ENCODE peak calls at places on chromosomes 7 and 10, in ten cellular contexts. One of them, this sample, is unnamed.

GRCh38 chr10:103636492-103636891 is 143.0 kb downstream of the NEURL1 start:
- DNase-seq in BJ: no peak
- DNase-seq in CD8-positive, alpha-beta T cell: no peak
- DNase-seq in CD8-positive, alpha-beta memory T cell: no peak
- DNase-seq in fibroblast of mammary gland: no peak
- DNase-seq in fibroblast of pulmonary artery: no peak
- DNase-seq in GM06990: no peak
- DNase-seq in psoas muscle: no peak
- DNase-seq in IMR-90: no peak
- DNase-seq in neural progenitor cell: peak; percentile 95
- DNase-seq in this sample: no peak

GRCh38 chr10:13257621-13258150 is 23.5 kb upstream of the UCMA start:
- DNase-seq in BJ: no peak
- DNase-seq in CD8-positive, alpha-beta T cell: no peak
- DNase-seq in CD8-positive, alpha-beta memory T cell: no peak
- DNase-seq in fibroblast of mammary gland: no peak
- DNase-seq in fibroblast of pulmonary artery: no peak
- DNase-seq in GM06990: no peak
- DNase-seq in psoas muscle: no peak
- DNase-seq in IMR-90: no peak
- DNase-seq in neural progenitor cell: no peak
- DNase-seq in this sample: no peak

GRCh38 chr10:51117053-51117660 is 42.9 kb downstream of the PRKG1 start:
- DNase-seq in BJ: no peak
- DNase-seq in CD8-positive, alpha-beta T cell: no peak
- DNase-seq in CD8-positive, alpha-beta memory T cell: no peak
- DNase-seq in fibroblast of mammary gland: peak; percentile 49
- DNase-seq in fibroblast of pulmonary artery: peak; percentile 28
- DNase-seq in GM06990: no peak
- DNase-seq in psoas muscle: no peak
- DNase-seq in IMR-90: peak; percentile 13
- DNase-seq in neural progenitor cell: no peak
- DNase-seq in this sample: no peak

GRCh38 chr10:50382576-50383023 is 131.3 kb upstream of the ASAH2 start:
- DNase-seq in BJ: no peak
- DNase-seq in CD8-positive, alpha-beta T cell: no peak
- DNase-seq in CD8-positive, alpha-beta memory T cell: no peak
- DNase-seq in fibroblast of mammary gland: peak; percentile 51
- DNase-seq in fibroblast of pulmonary artery: peak; percentile 13
- DNase-seq in GM06990: no peak
- DNase-seq in psoas muscle: no peak
- DNase-seq in IMR-90: no peak
- DNase-seq in neural progenitor cell: no peak
- DNase-seq in this sample: no peak

GRCh38 chr10:85983051-85983450 is 383.5 kb downstream of the GRID1 start:
- DNase-seq in BJ: no peak
- DNase-seq in CD8-positive, alpha-beta T cell: no peak
- DNase-seq in CD8-positive, alpha-beta memory T cell: no peak
- DNase-seq in fibroblast of mammary gland: no peak
- DNase-seq in fibroblast of pulmonary artery: no peak
- DNase-seq in GM06990: no peak
- DNase-seq in psoas muscle: no peak
- DNase-seq in IMR-90: no peak
- DNase-seq in neural progenitor cell: no peak
- DNase-seq in this sample: no peak

GRCh38 chr7:78510580-78511188 is 712.1 kb downstream of the PHTF2 start:
- DNase-seq in BJ: no peak
- DNase-seq in CD8-positive, alpha-beta T cell: no peak
- DNase-seq in CD8-positive, alpha-beta memory T cell: no peak
- DNase-seq in fibroblast of mammary gland: peak; percentile 52
- DNase-seq in fibroblast of pulmonary artery: peak; percentile 53
- DNase-seq in GM06990: no peak
- DNase-seq in psoas muscle: no peak
- DNase-seq in IMR-90: peak; percentile 67
- DNase-seq in neural progenitor cell: peak; percentile 62
- DNase-seq in this sample: no peak

GRCh38 chr7:116499168-116500070 is at the start of gene CAV2:
- DNase-seq in BJ: no peak
- DNase-seq in CD8-positive, alpha-beta T cell: no peak
- DNase-seq in CD8-positive, alpha-beta memory T cell: no peak
- DNase-seq in fibroblast of mammary gland: peak; percentile 31
- DNase-seq in fibroblast of pulmonary artery: peak; percentile 53
- DNase-seq in GM06990: peak; percentile 19
- DNase-seq in psoas muscle: peak; percentile 77
- DNase-seq in IMR-90: peak; percentile 48
- DNase-seq in neural progenitor cell: peak; percentile 75
- DNase-seq in this sample: no peak

GRCh38 chr10:14653271-14654161 is 121.2 kb downstream of the FAM107B start:
- DNase-seq in BJ: peak; percentile 74
- DNase-seq in CD8-positive, alpha-beta T cell: no peak
- DNase-seq in CD8-positive, alpha-beta memory T cell: no peak
- DNase-seq in fibroblast of mammary gland: peak; percentile 43
- DNase-seq in fibroblast of pulmonary artery: peak; percentile 72
- DNase-seq in GM06990: no peak
- DNase-seq in psoas muscle: no peak
- DNase-seq in IMR-90: peak; percentile 74
- DNase-seq in neural progenitor cell: peak; percentile 82
- DNase-seq in this sample: no peak

GRCh38 chr10:97180367-97180763 is 5.4 kb downstream of the SLIT1 start:
- DNase-seq in BJ: no peak
- DNase-seq in CD8-positive, alpha-beta T cell: no peak
- DNase-seq in CD8-positive, alpha-beta memory T cell: no peak
- DNase-seq in fibroblast of mammary gland: no peak
- DNase-seq in fibroblast of pulmonary artery: no peak
- DNase-seq in GM06990: no peak
- DNase-seq in psoas muscle: no peak
- DNase-seq in IMR-90: no peak
- DNase-seq in neural progenitor cell: no peak
- DNase-seq in this sample: no peak

GRCh38 chr7:150401861-150402631 is 22.9 kb downstream of the ZNF775 start:
- DNase-seq in BJ: no peak
- DNase-seq in CD8-positive, alpha-beta T cell: no peak
- DNase-seq in CD8-positive, alpha-beta memory T cell: no peak
- DNase-seq in fibroblast of mammary gland: no peak
- DNase-seq in fibroblast of pulmonary artery: no peak
- DNase-seq in GM06990: no peak
- DNase-seq in psoas muscle: no peak
- DNase-seq in IMR-90: no peak
- DNase-seq in neural progenitor cell: peak; percentile 63
- DNase-seq in this sample: no peak

GRCh38 chr7:149866817-149867447 is 6.8 kb upstream of the ATP6V0E2 start:
- DNase-seq in BJ: no peak
- DNase-seq in CD8-positive, alpha-beta T cell: no peak
- DNase-seq in CD8-positive, alpha-beta memory T cell: no peak
- DNase-seq in fibroblast of mammary gland: peak; percentile 15
- DNase-seq in fibroblast of pulmonary artery: peak; percentile 91
- DNase-seq in GM06990: no peak
- DNase-seq in psoas muscle: no peak
- DNase-seq in IMR-90: peak; percentile 82
- DNase-seq in neural progenitor cell: no peak
- DNase-seq in this sample: no peak

GRCh38 chr7:90613088-90613498 is 17.0 kb downstream of the CDK14 start:
- DNase-seq in BJ: no peak
- DNase-seq in CD8-positive, alpha-beta T cell: no peak
- DNase-seq in CD8-positive, alpha-beta memory T cell: no peak
- DNase-seq in fibroblast of mammary gland: peak; percentile 61
- DNase-seq in fibroblast of pulmonary artery: peak; percentile 47
- DNase-seq in GM06990: peak; percentile 56
- DNase-seq in psoas muscle: no peak
- DNase-seq in IMR-90: peak; percentile 43
- DNase-seq in neural progenitor cell: no peak
- DNase-seq in this sample: no peak

GRCh38 chr7:82629583-82629982 is 186.0 kb upstream of the CACNA2D1 start:
- DNase-seq in BJ: no peak
- DNase-seq in CD8-positive, alpha-beta T cell: no peak
- DNase-seq in CD8-positive, alpha-beta memory T cell: no peak
- DNase-seq in fibroblast of mammary gland: peak; percentile 66
- DNase-seq in fibroblast of pulmonary artery: no peak
- DNase-seq in GM06990: no peak
- DNase-seq in psoas muscle: no peak
- DNase-seq in IMR-90: peak; percentile 42
- DNase-seq in neural progenitor cell: no peak
- DNase-seq in this sample: peak; percentile 4

GRCh38 chr7:68964060-68964459 is 634.2 kb upstream of the AUTS2 start:
- DNase-seq in BJ: no peak
- DNase-seq in CD8-positive, alpha-beta T cell: no peak
- DNase-seq in CD8-positive, alpha-beta memory T cell: no peak
- DNase-seq in fibroblast of mammary gland: no peak
- DNase-seq in fibroblast of pulmonary artery: peak; percentile 60
- DNase-seq in GM06990: no peak
- DNase-seq in psoas muscle: no peak
- DNase-seq in IMR-90: no peak
- DNase-seq in neural progenitor cell: peak; percentile 17
- DNase-seq in this sample: peak; percentile 3

DNA sequence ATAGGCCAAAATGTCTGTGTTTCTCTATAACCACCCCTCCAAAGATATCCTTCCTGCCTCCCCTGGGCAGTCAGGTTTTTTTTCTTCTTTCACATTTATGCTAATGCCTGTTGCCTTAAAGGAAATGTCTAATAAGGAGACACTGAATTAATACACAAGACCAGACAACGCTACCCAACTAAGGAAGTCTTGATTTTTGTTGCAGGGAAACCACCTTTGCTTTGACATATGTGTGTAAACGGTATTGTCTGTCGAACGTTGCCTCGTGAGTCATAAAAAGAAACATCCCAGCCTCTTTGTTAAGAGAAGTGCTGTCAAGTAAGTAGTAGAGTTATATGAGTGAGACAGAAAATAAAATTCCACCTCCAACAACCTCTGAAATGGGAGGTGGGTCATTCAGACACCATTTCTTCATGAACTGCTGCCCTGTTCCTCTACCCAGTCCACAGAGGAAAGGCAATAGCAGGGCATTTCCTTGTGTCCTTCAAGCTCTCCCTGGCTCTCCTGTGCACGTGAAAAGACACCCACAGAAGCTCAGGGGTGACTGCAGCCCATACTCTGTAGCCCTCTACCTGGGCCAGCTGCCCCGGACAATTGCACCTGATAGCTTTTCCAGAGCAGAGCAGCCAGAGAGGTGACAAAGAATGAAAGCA is 10.2 kb downstream of the ST8SIA6 start:
- DNase-seq in BJ: no peak
- DNase-seq in CD8-positive, alpha-beta T cell: no peak
- DNase-seq in CD8-positive, alpha-beta memory T cell: no peak
- DNase-seq in fibroblast of mammary gland: no peak
- DNase-seq in fibroblast of pulmonary artery: no peak
- DNase-seq in GM06990: no peak
- DNase-seq in psoas muscle: no peak
- DNase-seq in IMR-90: peak; percentile 11
- DNase-seq in neural progenitor cell: no peak
- DNase-seq in this sample: no peak
- H3K4me3 ChIP-seq in BJ: no peak overlapping the region
- H3K4me3 ChIP-seq in CD8-positive, alpha-beta T cell: no peak overlapping the region
- H3K4me3 ChIP-seq in CD8-positive, alpha-beta memory T cell: peak overlapping the region; percentile 11
- H3K4me3 ChIP-seq in fibroblast of mammary gland: no peak overlapping the region
- H3K4me3 ChIP-seq in fibroblast of pulmonary artery: no peak overlapping the region
- H3K4me3 ChIP-seq in GM06990: no peak overlapping the region
- H3K4me3 ChIP-seq in psoas muscle: no peak overlapping the region
- H3K4me3 ChIP-seq in IMR-90: no peak overlapping the region
- H3K4me3 ChIP-seq in neural progenitor cell: no peak overlapping the region
- H3K4me3 ChIP-seq in this sample: no peak overlapping the region

DNA sequence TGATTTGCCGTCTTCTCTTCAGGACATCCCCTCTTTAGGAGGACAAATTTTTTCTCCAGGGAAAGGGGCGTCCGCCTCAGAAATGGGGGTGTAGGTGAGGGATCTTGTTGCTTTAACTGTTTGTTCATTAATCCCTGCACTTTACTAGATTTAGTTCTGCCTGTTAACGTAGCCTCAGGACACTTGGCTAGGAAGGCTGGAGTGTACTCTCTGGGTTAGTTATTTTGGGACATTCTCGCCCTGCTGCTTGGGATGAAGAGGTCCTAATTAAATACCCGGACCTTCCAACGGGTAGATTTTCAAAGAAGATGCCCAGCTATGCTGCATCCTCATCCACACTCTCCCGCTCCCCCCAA is 552 bp upstream of the ZNF365 start:
- DNase-seq in BJ: no peak
- DNase-seq in CD8-positive, alpha-beta T cell: no peak
- DNase-seq in CD8-positive, alpha-beta memory T cell: no peak
- DNase-seq in fibroblast of mammary gland: no peak
- DNase-seq in fibroblast of pulmonary artery: no peak
- DNase-seq in GM06990: no peak
- DNase-seq in psoas muscle: no peak
- DNase-seq in IMR-90: no peak
- DNase-seq in neural progenitor cell: no peak
- DNase-seq in this sample: no peak
- H3K4me3 ChIP-seq in BJ: peak overlapping the region; percentile 64
- H3K4me3 ChIP-seq in CD8-positive, alpha-beta T cell: peak overlapping the region; percentile 47
- H3K4me3 ChIP-seq in CD8-positive, alpha-beta memory T cell: peak overlapping the region; percentile 46
- H3K4me3 ChIP-seq in fibroblast of mammary gland: peak overlapping the region; percentile 52
- H3K4me3 ChIP-seq in fibroblast of pulmonary artery: peak overlapping the region; percentile 51
- H3K4me3 ChIP-seq in GM06990: no peak overlapping the region
- H3K4me3 ChIP-seq in psoas muscle: peak overlapping the region; percentile 61
- H3K4me3 ChIP-seq in IMR-90: peak overlapping the region; percentile 49
- H3K4me3 ChIP-seq in neural progenitor cell: peak overlapping the region; percentile 64
- H3K4me3 ChIP-seq in this sample: peak overlapping the region; percentile 54

DNA sequence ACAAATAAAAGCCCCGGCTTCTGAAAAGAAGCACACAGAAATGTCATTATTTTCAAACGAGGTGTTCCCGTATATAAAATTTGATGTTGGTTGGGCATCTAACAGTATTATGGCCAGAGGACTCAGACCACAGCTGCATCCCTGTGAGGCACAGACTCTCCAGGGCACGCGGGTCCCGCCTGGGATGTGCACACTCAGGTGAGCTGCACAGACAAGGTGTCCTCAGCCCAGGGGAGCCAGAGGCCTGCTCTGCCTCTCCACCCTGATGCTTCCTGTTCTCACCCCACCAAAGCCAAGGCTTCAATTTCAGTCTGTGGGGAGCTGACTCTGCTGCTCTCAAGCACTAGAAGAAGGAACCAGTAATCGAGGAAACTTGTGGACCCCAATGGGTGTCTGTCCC is 1.7 kb upstream of the CYP2E1 start:
- DNase-seq in BJ: no peak
- DNase-seq in CD8-positive, alpha-beta T cell: no peak
- DNase-seq in CD8-positive, alpha-beta memory T cell: no peak
- DNase-seq in fibroblast of mammary gland: no peak
- DNase-seq in fibroblast of pulmonary artery: no peak
- DNase-seq in GM06990: no peak
- DNase-seq in psoas muscle: no peak
- DNase-seq in IMR-90: no peak
- DNase-seq in neural progenitor cell: no peak
- DNase-seq in this sample: no peak
- H3K4me3 ChIP-seq in BJ: no peak overlapping the region
- H3K4me3 ChIP-seq in CD8-positive, alpha-beta T cell: no peak overlapping the region
- H3K4me3 ChIP-seq in CD8-positive, alpha-beta memory T cell: no peak overlapping the region
- H3K4me3 ChIP-seq in fibroblast of mammary gland: no peak overlapping the region
- H3K4me3 ChIP-seq in fibroblast of pulmonary artery: no peak overlapping the region
- H3K4me3 ChIP-seq in GM06990: no peak overlapping the region
- H3K4me3 ChIP-seq in psoas muscle: no peak overlapping the region
- H3K4me3 ChIP-seq in IMR-90: no peak overlapping the region
- H3K4me3 ChIP-seq in neural progenitor cell: no peak overlapping the region
- H3K4me3 ChIP-seq in this sample: no peak overlapping the region

DNA sequence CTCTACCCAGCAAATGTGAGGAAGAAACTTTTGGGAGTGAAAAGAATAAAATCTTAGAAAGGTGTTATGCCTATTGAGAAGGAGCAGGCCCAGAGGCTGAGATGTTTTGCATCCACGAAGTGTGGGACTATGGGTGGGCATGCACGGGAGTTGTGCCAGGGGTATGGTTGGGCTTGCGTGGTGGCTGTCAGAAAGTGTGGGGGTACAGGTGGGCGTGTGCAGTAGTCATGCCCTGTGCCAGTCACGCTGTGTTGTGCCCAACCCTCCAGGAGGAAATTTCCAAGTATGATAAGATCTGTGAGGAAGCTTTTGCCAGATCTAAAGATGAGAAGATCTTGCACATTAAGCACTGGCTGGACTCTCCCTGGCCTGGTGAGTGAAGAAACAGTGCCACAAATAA is 52.9 kb upstream of the ZMIZ2 start:
- DNase-seq in BJ: no peak
- DNase-seq in CD8-positive, alpha-beta T cell: no peak
- DNase-seq in CD8-positive, alpha-beta memory T cell: no peak
- DNase-seq in fibroblast of mammary gland: no peak
- DNase-seq in fibroblast of pulmonary artery: no peak
- DNase-seq in GM06990: no peak
- DNase-seq in psoas muscle: no peak
- DNase-seq in IMR-90: no peak
- DNase-seq in neural progenitor cell: no peak
- DNase-seq in this sample: no peak
- H3K4me3 ChIP-seq in BJ: no peak overlapping the region
- H3K4me3 ChIP-seq in CD8-positive, alpha-beta T cell: no peak overlapping the region
- H3K4me3 ChIP-seq in CD8-positive, alpha-beta memory T cell: no peak overlapping the region
- H3K4me3 ChIP-seq in fibroblast of mammary gland: no peak overlapping the region
- H3K4me3 ChIP-seq in fibroblast of pulmonary artery: no peak overlapping the region
- H3K4me3 ChIP-seq in GM06990: no peak overlapping the region
- H3K4me3 ChIP-seq in psoas muscle: no peak overlapping the region
- H3K4me3 ChIP-seq in IMR-90: no peak overlapping the region
- H3K4me3 ChIP-seq in neural progenitor cell: no peak overlapping the region
- H3K4me3 ChIP-seq in this sample: no peak overlapping the region